ENCODE peak calls at places on chromosomes 7 and 10, in seven cellular contexts. P is SK-N-SH, A is WTC11, D is A549, R is HCT116, K is endothelial cell of umbilical vein, X is HepG2. G is an unnamed sample.

GRCh38 chr10:26959841-26960240 is 99.1 kb upstream of the ABI1 start:
- DNase-seq in P (no peak), A (no peak), D (no peak), R (no peak), K (no peak), X (no peak), G (no peak)

GRCh38 chr10:126523071-126523470 is 134.8 kb upstream of the ADAM12 start:
- DNase-seq in P (no peak), A (no peak), D (no peak), R (no peak), K (no peak), X (no peak), G (no peak)

GRCh38 chr10:119209050-119209735 is 1.8 kb downstream of the GRK5 start:
- DNase-seq in P (peak), A (peak), D (peak), R (no peak), K (peak), X (peak), G (peak)

GRCh38 chr7:131556912-131557457 is 557 bp upstream of the PODXL start:
- DNase-seq in P (no peak), A (peak), D (no peak), R (no peak), K (peak), X (no peak), G (peak)

GRCh38 chr10:128922172-128922571 is 544.9 kb upstream of the MGMT start:
- DNase-seq in P (no peak), A (no peak), D (no peak), R (no peak), K (no peak), X (no peak), G (no peak)

GRCh38 chr7:49775065-49775948 is 1.9 kb downstream of the VWC2 start:
- DNase-seq in P (peak), A (peak), D (no peak), R (no peak), K (no peak), X (no peak), G (no peak)

GRCh38 chr10:80159166-80159888 is 26.8 kb downstream of the PLAC9 start:
- DNase-seq in P (no peak), A (no peak), D (no peak), R (no peak), K (no peak), X (no peak), G (peak)

GRCh38 chr10:100346351-100346764 is 675 bp upstream of the SCD start:
- DNase-seq in P (peak), A (peak), D (peak), R (peak), K (peak), X (peak), G (peak)

GRCh38 chr10:9188022-9188810 is 1133.7 kb downstream of the GATA3 start:
- DNase-seq in P (no peak), A (no peak), D (peak), R (no peak), K (no peak), X (no peak), G (no peak)

GRCh38 chr10:99337261-99337905 is 8.2 kb downstream of the CNNM1 start:
- DNase-seq in P (peak), A (no peak), D (peak), R (no peak), K (no peak), X (no peak), G (no peak)

GRCh38 chr10:118564652-118565051 is 30.8 kb downstream of the PRLHR start:
- DNase-seq in P (peak), A (peak), D (peak), R (no peak), K (no peak), X (no peak), G (no peak)

GRCh38 chr7:38312776-38313175 is 39.3 kb upstream of the TARP start:
- DNase-seq in P (no peak), A (no peak), D (no peak), R (no peak), K (peak), X (no peak), G (peak)

GRCh38 chr7:46909601-46910051 is 672.3 kb downstream of the TNS3 start:
- DNase-seq in P (no peak), A (no peak), D (no peak), R (no peak), K (no peak), X (no peak), G (no peak)

DNA sequence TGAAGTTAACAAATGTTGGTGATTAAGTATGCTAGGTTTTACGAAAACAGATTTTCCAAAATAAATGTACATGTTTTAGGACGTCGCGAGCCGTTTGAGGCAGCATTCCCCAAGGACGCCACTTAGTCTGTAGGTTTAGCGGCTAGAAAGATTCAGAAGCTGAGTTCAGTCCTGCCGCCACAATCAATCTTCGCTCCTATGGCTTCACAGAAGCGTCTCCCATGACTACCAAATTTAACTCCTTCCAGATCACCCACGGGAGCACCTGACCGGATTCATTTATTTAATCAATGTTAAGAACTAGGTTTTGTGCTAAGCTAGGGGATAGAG is 788 bp upstream of the CYP51A1 start:
- DNase-seq in P (peak), A (no peak), D (no peak), R (no peak), K (no peak), X (peak), G (no peak)
- TF ChIP-seq MAX in P (no peak), A (no peak), D (no peak), R (no peak), K (no peak), X (no peak), G (no peak)

GRCh38 chr10:1369665-1370064 is 313.5 kb downstream of the WDR37 start:
- DNase-seq in P (peak), A (no peak), D (no peak), R (no peak), K (no peak), X (peak), G (no peak)
- TF ChIP-seq MAX in P (no peak), A (no peak), D (no peak), R (no peak), K (no peak), X (peak), G (no peak)

GRCh38 chr7:148135106-148135505 is 455.5 kb upstream of the C7orf33 start:
- DNase-seq in P (peak), A (no peak), D (no peak), R (no peak), K (no peak), X (no peak), G (no peak)
- TF ChIP-seq MAX in P (no peak), A (no peak), D (no peak), R (no peak), K (no peak), X (no peak), G (no peak)

GRCh38 chr7:32259917-32260596 is 189.8 kb upstream of the PDE1C start:
- DNase-seq in P (no peak), A (no peak), D (no peak), R (no peak), K (no peak), X (no peak), G (no peak)
- TF ChIP-seq MAX in P (no peak), A (no peak), D (no peak), R (no peak), K (no peak), X (no peak), G (no peak)